ENCODE peak calls at places on chromosomes 6 and 20, in six cellular contexts. One of them, this sample, is unnamed.
A peak's percentile ranks its signal among the peaks of the same experiment; 100 is the strongest.

GRCh38 chr6:6248651-6249050 is 71.8 kb downstream of the F13A1 start:
- DNase-seq in AG08395: no peak
- DNase-seq in iris pigment epithelial cell: no peak
- DNase-seq in effector memory CD4-positive, alpha-beta T cell: no peak
- DNase-seq in substantia nigra: no peak
- DNase-seq in endothelial cell: no peak
- DNase-seq in this sample: no peak

GRCh38 chr6:133502451-133503259 is 261.5 kb downstream of the EYA4 start:
- DNase-seq in AG08395: peak; percentile 74
- DNase-seq in iris pigment epithelial cell: peak; percentile 90
- DNase-seq in effector memory CD4-positive, alpha-beta T cell: no peak
- DNase-seq in substantia nigra: no peak
- DNase-seq in endothelial cell: no peak
- DNase-seq in this sample: peak; percentile 96

GRCh38 chr6:5499644-5500306 is 238.5 kb downstream of the FARS2 start:
- DNase-seq in AG08395: peak; percentile 55
- DNase-seq in iris pigment epithelial cell: peak; percentile 46
- DNase-seq in effector memory CD4-positive, alpha-beta T cell: no peak
- DNase-seq in substantia nigra: peak; percentile 1
- DNase-seq in endothelial cell: no peak
- DNase-seq in this sample: no peak

GRCh38 chr20:36745234-36745926 is 510 bp downstream of the NDRG3 start:
- DNase-seq in AG08395: no peak
- DNase-seq in iris pigment epithelial cell: no peak
- DNase-seq in effector memory CD4-positive, alpha-beta T cell: peak; percentile 6
- DNase-seq in substantia nigra: peak; percentile 49
- DNase-seq in endothelial cell: no peak
- DNase-seq in this sample: peak; percentile 53

GRCh38 chr20:19024296-19025035 is 188.0 kb upstream of the SLC24A3 start:
- DNase-seq in AG08395: no peak
- DNase-seq in iris pigment epithelial cell: no peak
- DNase-seq in effector memory CD4-positive, alpha-beta T cell: no peak
- DNase-seq in substantia nigra: no peak
- DNase-seq in endothelial cell: no peak
- DNase-seq in this sample: no peak

GRCh38 chr6:81795890-81796289 is 43.4 kb upstream of the TENT5A start:
- DNase-seq in AG08395: no peak
- DNase-seq in iris pigment epithelial cell: no peak
- DNase-seq in effector memory CD4-positive, alpha-beta T cell: no peak
- DNase-seq in substantia nigra: no peak
- DNase-seq in endothelial cell: no peak
- DNase-seq in this sample: no peak

GRCh38 chr20:36303020-36303595 is 3.0 kb upstream of the DLGAP4 start:
- DNase-seq in AG08395: no peak
- DNase-seq in iris pigment epithelial cell: no peak
- DNase-seq in effector memory CD4-positive, alpha-beta T cell: no peak
- DNase-seq in substantia nigra: no peak
- DNase-seq in endothelial cell: no peak
- DNase-seq in this sample: no peak

GRCh38 chr6:71262914-71263313 is 25.7 kb upstream of the OGFRL1 start:
- DNase-seq in AG08395: peak; percentile 17
- DNase-seq in iris pigment epithelial cell: no peak
- DNase-seq in effector memory CD4-positive, alpha-beta T cell: no peak
- DNase-seq in substantia nigra: no peak
- DNase-seq in endothelial cell: no peak
- DNase-seq in this sample: no peak

GRCh38 chr20:63106108-63106764 is 99.5 kb upstream of the BHLHE23 start:
- DNase-seq in AG08395: peak; percentile 18
- DNase-seq in iris pigment epithelial cell: no peak
- DNase-seq in effector memory CD4-positive, alpha-beta T cell: no peak
- DNase-seq in substantia nigra: no peak
- DNase-seq in endothelial cell: no peak
- DNase-seq in this sample: no peak

GRCh38 chr6:39941138-39941537 is 6.9 kb upstream of the MOCS1 start:
- DNase-seq in AG08395: no peak
- DNase-seq in iris pigment epithelial cell: no peak
- DNase-seq in effector memory CD4-positive, alpha-beta T cell: no peak
- DNase-seq in substantia nigra: no peak
- DNase-seq in endothelial cell: no peak
- DNase-seq in this sample: no peak

GRCh38 chr6:39791311-39791710 is 865 bp upstream of the DAAM2 start:
- DNase-seq in AG08395: no peak
- DNase-seq in iris pigment epithelial cell: no peak
- DNase-seq in effector memory CD4-positive, alpha-beta T cell: no peak
- DNase-seq in substantia nigra: peak; percentile 26
- DNase-seq in endothelial cell: no peak
- DNase-seq in this sample: peak; percentile 48

GRCh38 chr6:18362058-18362561 is 25.0 kb upstream of the RNF144B start:
- DNase-seq in AG08395: peak; percentile 78
- DNase-seq in iris pigment epithelial cell: peak; percentile 99
- DNase-seq in effector memory CD4-positive, alpha-beta T cell: no peak
- DNase-seq in substantia nigra: no peak
- DNase-seq in endothelial cell: no peak
- DNase-seq in this sample: no peak

GRCh38 chr6:97626586-97627441 is 343.8 kb upstream of the MMS22L start:
- DNase-seq in AG08395: peak; percentile 29
- DNase-seq in iris pigment epithelial cell: peak; percentile 23
- DNase-seq in effector memory CD4-positive, alpha-beta T cell: no peak
- DNase-seq in substantia nigra: peak; percentile 57
- DNase-seq in endothelial cell: no peak
- DNase-seq in this sample: no peak

GRCh38 chr6:81362246-81362645 is 390.2 kb downstream of the TENT5A start:
- DNase-seq in AG08395: no peak
- DNase-seq in iris pigment epithelial cell: peak; percentile 35
- DNase-seq in effector memory CD4-positive, alpha-beta T cell: no peak
- DNase-seq in substantia nigra: no peak
- DNase-seq in endothelial cell: no peak
- DNase-seq in this sample: no peak

GRCh38 chr6:166747644-166748595 is 120.9 kb upstream of the RPS6KA2 start:
- DNase-seq in AG08395: no peak
- DNase-seq in iris pigment epithelial cell: no peak
- DNase-seq in effector memory CD4-positive, alpha-beta T cell: no peak
- DNase-seq in substantia nigra: no peak
- DNase-seq in endothelial cell: no peak
- DNase-seq in this sample: no peak

GRCh38 chr6:159462446-159462845 is 230.6 kb downstream of the SOD2 start:
- DNase-seq in AG08395: no peak
- DNase-seq in iris pigment epithelial cell: no peak
- DNase-seq in effector memory CD4-positive, alpha-beta T cell: no peak
- DNase-seq in substantia nigra: no peak
- DNase-seq in endothelial cell: no peak
- DNase-seq in this sample: no peak

GRCh38 chr6:167094820-167095637 is 27.9 kb upstream of the CCR6 start:
- DNase-seq in AG08395: no peak
- DNase-seq in iris pigment epithelial cell: no peak
- DNase-seq in effector memory CD4-positive, alpha-beta T cell: no peak
- DNase-seq in substantia nigra: no peak
- DNase-seq in endothelial cell: no peak
- DNase-seq in this sample: no peak

GRCh38 chr6:107153061-107153460 is 37.7 kb upstream of the BEND3 start:
- DNase-seq in AG08395: no peak
- DNase-seq in iris pigment epithelial cell: peak; percentile 76
- DNase-seq in effector memory CD4-positive, alpha-beta T cell: no peak
- DNase-seq in substantia nigra: no peak
- DNase-seq in endothelial cell: no peak
- DNase-seq in this sample: no peak

GRCh38 chr6:123810214-123810613 is 6.5 kb downstream of the NKAIN2 start:
- DNase-seq in AG08395: no peak
- DNase-seq in iris pigment epithelial cell: no peak
- DNase-seq in effector memory CD4-positive, alpha-beta T cell: no peak
- DNase-seq in substantia nigra: no peak
- DNase-seq in endothelial cell: no peak
- DNase-seq in this sample: no peak

GRCh38 chr6:137738197-137738596 is 128.9 kb upstream of the TNFAIP3 start:
- DNase-seq in AG08395: no peak
- DNase-seq in iris pigment epithelial cell: peak; percentile 98
- DNase-seq in effector memory CD4-positive, alpha-beta T cell: no peak
- DNase-seq in substantia nigra: no peak
- DNase-seq in endothelial cell: no peak
- DNase-seq in this sample: peak; percentile 74

GRCh38 chr6:89611666-89612065 is 26.9 kb downstream of the LYRM2 start:
- DNase-seq in AG08395: peak; percentile 44
- DNase-seq in iris pigment epithelial cell: peak; percentile 29
- DNase-seq in effector memory CD4-positive, alpha-beta T cell: no peak
- DNase-seq in substantia nigra: no peak
- DNase-seq in endothelial cell: no peak
- DNase-seq in this sample: peak; percentile 20

GRCh38 chr6:116246089-116246488 is 7.8 kb downstream of the TSPYL4 start:
- DNase-seq in AG08395: no peak
- DNase-seq in iris pigment epithelial cell: peak; percentile 87
- DNase-seq in effector memory CD4-positive, alpha-beta T cell: no peak
- DNase-seq in substantia nigra: no peak
- DNase-seq in endothelial cell: no peak
- DNase-seq in this sample: peak; percentile 76

GRCh38 chr6:89048286-89048923 is 32.1 kb upstream of the PNRC1 start:
- DNase-seq in AG08395: no peak
- DNase-seq in iris pigment epithelial cell: no peak
- DNase-seq in effector memory CD4-positive, alpha-beta T cell: no peak
- DNase-seq in substantia nigra: no peak
- DNase-seq in endothelial cell: no peak
- DNase-seq in this sample: peak; percentile 51

GRCh38 chr6:32087574-32088486 is 21.3 kb downstream of the TNXB start:
- DNase-seq in AG08395: no peak
- DNase-seq in iris pigment epithelial cell: peak; percentile 77
- DNase-seq in effector memory CD4-positive, alpha-beta T cell: peak; percentile 32
- DNase-seq in substantia nigra: no peak
- DNase-seq in endothelial cell: peak; percentile 86
- DNase-seq in this sample: peak; percentile 93

GRCh38 chr20:17066955-17067354 is 159.9 kb upstream of the PCSK2 start:
- DNase-seq in AG08395: no peak
- DNase-seq in iris pigment epithelial cell: no peak
- DNase-seq in effector memory CD4-positive, alpha-beta T cell: no peak
- DNase-seq in substantia nigra: no peak
- DNase-seq in endothelial cell: no peak
- DNase-seq in this sample: no peak

This sample was measured in cardiac muscle cell.